ENCODE peak calls at places on chromosomes 3 and 15, in five cellular contexts. V is transverse colon, I is K562, U is ovary, O is sigmoid colon. M is an unnamed sample.

GRCh38 chr3:5292512-5292911 is 105.0 kb downstream of the EDEM1 start:
- DNase-seq in V (no peak), U (no peak), I (no peak), O (no peak), M (no peak)

GRCh38 chr3:172194702-172195392 is 155.5 kb downstream of the FNDC3B start:
- DNase-seq in V (no peak), I (peak; percentile 39), O (no peak), U (no peak), M (no peak)

GRCh38 chr15:47404877-47405276 is 312.4 kb upstream of the SEMA6D start:
- DNase-seq in O (no peak), U (no peak), I (no peak), V (no peak), M (no peak)

GRCh38 chr15:99305761-99306505 is 54.7 kb downstream of the LRRC28 start:
- DNase-seq in O (no peak), V (peak; percentile 11), U (peak; percentile 77), I (no peak), M (peak; percentile 33)

GRCh38 chr3:127589600-127590281 is 792 bp downstream of the TPRA1 start:
- DNase-seq in U (peak; percentile 69), I (no peak), O (no peak), V (peak; percentile 19), M (peak; percentile 39)

GRCh38 chr3:114035146-114035545 is 21.2 kb downstream of the CCDC191 start:
- DNase-seq in V (no peak), U (no peak), I (no peak), O (no peak), M (no peak)

GRCh38 chr3:25040739-25041138 is 387.3 kb upstream of the RARB start:
- DNase-seq in U (no peak), I (no peak), O (no peak), V (no peak), M (no peak)

GRCh38 chr3:52990637-52991036 is 55.2 kb downstream of the SFMBT1 start:
- DNase-seq in O (no peak), U (no peak), V (no peak), I (no peak), M (no peak)

GRCh38 chr3:129417354-129417753 is 11.1 kb downstream of the EFCAB12 start:
- DNase-seq in V (no peak), I (no peak), O (no peak), U (peak; percentile 25), M (no peak)

GRCh38 chr3:152380048-152380447 is 111.3 kb downstream of the MBNL1 start:
- DNase-seq in O (no peak), I (no peak), V (no peak), U (no peak), M (no peak)

GRCh38 chr15:65902373-65902772 is 33.1 kb downstream of the RAB11A start:
- DNase-seq in I (peak; percentile 77), V (peak; percentile 80), O (peak; percentile 71), U (no peak), M (peak; percentile 88)

GRCh38 chr3:32354362-32354778 is 37.3 kb upstream of the CMTM7 start:
- DNase-seq in U (no peak), I (no peak), O (no peak), V (no peak), M (no peak)

GRCh38 chr15:57732526-57733331 is 26.2 kb downstream of the POLR2M start:
- DNase-seq in O (no peak), I (peak; percentile 78), V (peak; percentile 62), U (peak; percentile 46), M (peak; percentile 39)

GRCh38 chr15:78065284-78065872 is 12.1 kb downstream of the TBC1D2B start:
- DNase-seq in V (peak; percentile 66), U (peak; percentile 62), I (no peak), O (peak; percentile 91), M (peak; percentile 87)

GRCh38 chr15:31758126-31758525 is 272.2 kb upstream of the CHRNA7 start:
- DNase-seq in V (peak; percentile 74), U (peak; percentile 57), I (peak; percentile 21), O (no peak), M (peak; percentile 39)

GRCh38 chr3:13972679-13973379 is 93.0 kb upstream of the WNT7A start:
- DNase-seq in U (no peak), I (no peak), V (no peak), O (no peak), M (no peak)

DNA sequence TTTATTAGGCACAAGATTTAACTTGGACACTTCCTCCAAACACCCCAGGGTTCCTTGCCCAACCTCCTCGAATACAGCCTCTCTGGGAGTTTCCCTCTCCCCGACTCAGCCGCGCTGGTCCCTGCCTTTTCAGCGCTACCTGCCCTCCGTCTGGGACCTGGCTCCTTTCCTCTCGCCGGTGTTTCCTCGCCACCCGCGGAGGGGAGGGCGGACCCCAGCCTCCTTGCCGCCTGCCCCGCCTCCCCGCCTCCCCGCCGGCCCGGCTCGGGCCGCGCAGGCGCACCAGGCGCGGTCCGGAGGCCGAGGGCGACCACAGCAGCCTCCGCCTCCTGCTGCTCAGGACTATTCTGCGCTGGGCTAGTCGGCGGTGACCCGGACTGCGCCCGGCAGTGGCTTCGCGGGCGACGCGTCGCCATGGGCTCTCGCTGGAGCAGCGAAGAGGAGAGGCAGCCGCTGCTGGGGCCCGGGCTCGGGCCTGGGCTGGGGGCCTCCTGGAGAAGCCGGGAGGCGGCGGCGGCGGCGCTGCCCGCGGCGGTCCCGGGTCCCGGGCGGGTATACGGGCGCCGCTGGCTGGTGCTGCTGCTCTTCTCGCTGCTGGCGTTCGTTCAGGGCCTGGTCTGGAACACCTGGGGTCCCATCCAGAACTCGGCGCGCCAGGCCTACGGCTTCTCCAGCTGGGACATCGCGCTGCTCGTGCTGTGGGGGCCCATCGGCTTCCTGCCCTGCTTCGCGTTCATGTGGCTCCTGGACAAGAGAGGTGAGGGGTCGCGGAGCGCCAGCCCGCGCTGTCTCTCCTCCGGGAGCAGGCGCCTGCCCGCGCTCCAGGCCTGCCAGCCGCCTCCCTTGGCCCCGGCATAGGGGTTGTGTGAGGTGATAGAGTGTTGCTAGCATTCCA is at the start of gene SLC49A4:
- DNase-seq in O (peak; percentile 80), U (peak; percentile 83), I (peak; percentile 78), V (peak; percentile 81), M (peak; percentile 95)
- TF ChIP-seq EP300 in O (peak; percentile 59), U (no peak), I (no peak), V (no peak), M (no peak)

DNA sequence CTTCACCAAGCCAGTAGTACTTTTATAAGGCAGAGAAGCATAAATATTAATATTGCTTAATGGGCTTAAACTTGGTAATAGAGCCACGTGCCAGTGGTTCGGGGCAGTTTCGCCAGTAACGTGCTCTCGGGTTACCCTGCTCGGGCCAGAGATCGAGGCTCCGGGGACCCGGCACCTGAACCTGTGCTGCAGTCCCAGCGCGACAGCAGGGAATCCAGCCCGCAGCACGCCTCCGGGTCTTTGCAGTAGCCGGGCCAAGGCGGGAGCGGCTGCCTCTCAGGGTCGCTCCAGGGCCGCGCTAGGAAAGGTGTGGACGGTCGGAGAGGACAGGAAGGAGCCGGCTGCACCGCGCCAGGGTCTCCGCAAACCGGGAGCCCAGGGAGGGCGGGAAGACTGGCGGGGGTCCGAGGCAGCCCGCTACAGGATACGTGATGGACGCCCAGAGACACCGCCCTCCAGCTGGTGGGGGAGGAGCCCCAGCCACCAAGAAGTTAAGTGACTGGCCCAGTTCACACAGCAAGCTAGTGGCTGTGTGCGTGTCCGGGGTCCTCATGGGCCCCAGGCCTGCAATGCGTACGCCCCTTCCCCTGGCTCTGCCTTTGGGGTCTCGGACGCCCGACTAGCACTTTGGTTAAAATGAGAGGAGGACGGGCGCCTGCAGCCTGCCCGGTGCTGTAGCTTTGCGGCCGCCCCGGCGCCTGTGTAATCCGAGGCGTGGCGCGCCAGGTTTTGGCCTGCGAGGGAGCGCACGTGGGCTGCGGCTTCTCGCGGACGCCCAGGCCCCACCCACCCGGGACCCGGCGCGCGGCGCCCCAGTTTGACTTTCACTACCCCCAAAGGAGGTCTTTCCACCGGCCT is 1.2 kb upstream of the PDE8A start:
- DNase-seq in O (peak; percentile 90), V (peak; percentile 88), U (peak; percentile 90), I (peak; percentile 88), M (peak; percentile 87)
- H3K27ac ChIP-seq in O (peak overlapping the region; percentile 96), V (peak overlapping the region; percentile 97), U (peak overlapping the region; percentile 90), I (peak overlapping the region; percentile 93), M (peak overlapping the region; percentile 93)

DNA sequence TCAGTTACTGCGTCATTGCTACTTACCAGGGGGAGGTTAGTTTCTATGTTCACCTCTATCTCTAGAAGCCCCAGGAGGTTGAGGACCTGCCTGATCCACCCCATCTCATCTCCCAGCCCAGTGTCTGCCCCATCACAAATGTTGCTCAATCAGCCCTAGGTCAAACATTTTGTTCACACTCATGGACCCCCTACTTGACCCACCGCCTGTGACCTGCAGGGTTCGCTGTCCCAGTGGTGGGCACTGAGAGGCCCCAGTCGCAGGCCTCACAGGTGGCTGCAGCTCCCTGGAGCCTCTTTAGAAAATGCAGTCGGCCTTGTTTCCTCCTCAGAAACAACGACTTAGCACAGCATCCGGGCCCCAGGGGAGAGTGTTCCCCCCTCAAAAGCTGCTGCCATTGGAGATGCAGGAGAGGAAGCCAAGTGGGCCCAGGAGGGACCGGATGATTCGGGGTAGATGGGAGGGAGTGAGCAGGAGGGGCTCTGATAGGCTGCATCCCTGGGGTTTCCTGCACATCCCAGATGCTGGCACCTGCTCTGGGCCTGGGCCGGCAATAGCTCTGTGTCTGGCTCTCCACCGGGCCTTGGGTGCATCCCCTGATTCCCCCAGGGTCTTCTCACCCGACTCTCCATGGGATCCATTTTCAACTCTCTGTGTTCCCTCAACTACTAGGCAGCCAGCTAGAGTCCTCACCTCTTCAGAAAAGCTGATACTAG is 18.4 kb upstream of the INSYN1 start:
- DNase-seq in I (no peak), O (no peak), V (no peak), U (no peak), M (no peak)
- TF ChIP-seq CTCF in I (peak; percentile 26), O (no peak), V (no peak), U (no peak), M (no peak)

GRCh38 chr3:45783667-45784066 is 12.7 kb downstream of the SLC6A20 start:
- DNase-seq in U (no peak), V (no peak), I (no peak), O (no peak), M (no peak)

GRCh38 chr3:45781841-45782240 is 14.5 kb downstream of the SLC6A20 start:
- DNase-seq in I (no peak), O (peak; percentile 46), V (no peak), U (no peak), M (no peak)

GRCh38 chr3:45779746-45780735 is 16.3 kb downstream of the SLC6A20 start:
- DNase-seq in V (no peak), O (peak; percentile 45), U (no peak), I (no peak), M (peak; percentile 54)

GRCh38 chr3:45781271-45781670 is 15.1 kb downstream of the SLC6A20 start:
- DNase-seq in I (no peak), U (no peak), O (no peak), V (no peak), M (no peak)

GRCh38 chr3:45782381-45782780 is 14.0 kb downstream of the SLC6A20 start:
- DNase-seq in U (no peak), I (no peak), O (no peak), V (no peak), M (no peak)
- TF ChIP-seq EP300 in U (no peak), I (no peak), O (no peak), V (no peak), M (no peak)

GRCh38 chr15:64438653-64439447 is 21.5 kb upstream of the ZNF609 start:
- DNase-seq in V (no peak), U (no peak), O (no peak), I (peak; percentile 84), M (no peak)
- H3K27ac ChIP-seq in V (no peak overlapping the region), U (no peak overlapping the region), O (no peak overlapping the region), I (peak overlapping the region; percentile 51), M (no peak overlapping the region)

DNA sequence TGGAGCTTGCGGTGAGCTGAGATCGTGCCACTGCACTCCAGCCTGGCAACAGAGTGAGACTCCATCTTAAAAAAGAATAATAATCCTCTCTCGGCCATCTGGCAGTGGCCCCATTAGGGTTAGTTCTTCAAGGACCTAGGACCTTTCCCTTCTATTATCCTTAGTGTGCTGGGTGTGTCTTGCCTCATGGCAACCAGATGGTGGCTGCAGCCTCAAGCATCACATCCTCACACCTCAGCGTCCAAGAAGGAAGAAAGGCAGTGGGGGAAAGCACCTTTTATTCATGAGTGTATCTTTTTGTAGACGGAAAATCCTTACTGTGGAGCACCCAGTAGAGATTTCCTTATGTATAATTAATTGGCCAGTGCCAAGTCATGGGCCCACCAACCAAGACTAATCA is 42.7 kb upstream of the TFRC start:
- DNase-seq in V (no peak), U (no peak), I (no peak), O (no peak), M (no peak)
- TF ChIP-seq CTCF in V (no peak), U (no peak), I (no peak), O (no peak), M (no peak)

M was measured in upper lobe of left lung.